ENCODE peak calls at places on chromosomes 13 and 19, in nine cellular contexts. F is GM10248, B is lung, R is mammary epithelial cell, J is tibial artery, V is GM12878, P is right atrium auricular region, Z is spleen, Y is body of pancreas. O is an unnamed sample.

GRCh38 chr13:96020155-96020575 is 33.0 kb downstream of the UGGT2 start:
- DNase-seq in F (peak; percentile 41), B (no peak), R (peak; percentile 39), J (no peak), V (peak; percentile 23), P (no peak), Z (no peak), Y (peak; percentile 75), O (peak; percentile 21)

GRCh38 chr19:10011974-10012373 is 1.3 kb upstream of the RDH8 start:
- DNase-seq in F (no peak), B (no peak), R (peak; percentile 64), J (no peak), V (no peak), P (no peak), Z (no peak), Y (no peak), O (no peak)

GRCh38 chr13:76454991-76455390 is 431.2 kb downstream of the KCTD12 start:
- DNase-seq in F (no peak), B (no peak), R (no peak), J (no peak), V (no peak), P (no peak), Z (no peak), Y (no peak), O (no peak)

GRCh38 chr13:30565658-30566057 is 52.1 kb upstream of the USPL1 start:
- DNase-seq in F (no peak), B (no peak), R (no peak), J (no peak), V (no peak), P (no peak), Z (no peak), Y (no peak), O (peak; percentile 39)

GRCh38 chr19:50994129-50994528 is 7.3 kb downstream of the KLK8 start:
- DNase-seq in F (no peak), B (no peak), R (peak; percentile 61), J (no peak), V (peak; percentile 2), P (no peak), Z (no peak), Y (no peak), O (peak; percentile 27)

GRCh38 chr19:56153507-56153906 is 12.4 kb downstream of the ZNF444 start:
- DNase-seq in F (no peak), B (no peak), R (no peak), J (no peak), V (no peak), P (no peak), Z (no peak), Y (peak; percentile 55), O (no peak)

GRCh38 chr13:101785858-101786257 is 333.4 kb downstream of the ITGBL1 start:
- DNase-seq in F (no peak), B (no peak), R (peak; percentile 32), J (no peak), V (no peak), P (no peak), Z (no peak), Y (peak; percentile 13), O (peak; percentile 4)

GRCh38 chr19:18097993-18098890 is 664 bp downstream of the MAST3 start:
- DNase-seq in F (no peak), B (no peak), R (no peak), J (no peak), V (no peak), P (no peak), Z (no peak), Y (no peak), O (peak; percentile 29)

GRCh38 chr13:74046461-74046860 is 87.7 kb downstream of the KLF12 start:
- DNase-seq in F (no peak), B (no peak), R (no peak), J (no peak), V (no peak), P (no peak), Z (no peak), Y (no peak), O (no peak)

GRCh38 chr13:102191951-102192461 is 209.8 kb downstream of the FGF14 start:
- DNase-seq in F (no peak), B (no peak), R (peak; percentile 65), J (no peak), V (no peak), P (no peak), Z (no peak), Y (no peak), O (no peak)

GRCh38 chr19:1410789-1411188 is 3.4 kb downstream of the DAZAP1 start:
- DNase-seq in F (no peak), B (no peak), R (no peak), J (no peak), V (no peak), P (no peak), Z (no peak), Y (no peak), O (no peak)

GRCh38 chr13:79543883-79544282 is 62.9 kb downstream of the NDFIP2 start:
- DNase-seq in F (no peak), B (no peak), R (no peak), J (no peak), V (no peak), P (no peak), Z (no peak), Y (no peak), O (no peak)

GRCh38 chr13:79547821-79548220 is 66.9 kb downstream of the NDFIP2 start:
- DNase-seq in F (no peak), B (no peak), R (no peak), J (no peak), V (no peak), P (no peak), Z (no peak), Y (no peak), O (no peak)

GRCh38 chr13:79549355-79550106 is 68.6 kb downstream of the NDFIP2 start:
- DNase-seq in F (no peak), B (no peak), R (no peak), J (no peak), V (no peak), P (no peak), Z (no peak), Y (no peak), O (no peak)

GRCh38 chr13:79547211-79547610 is 66.3 kb downstream of the NDFIP2 start:
- DNase-seq in F (no peak), B (no peak), R (no peak), J (no peak), V (no peak), P (no peak), Z (no peak), Y (no peak), O (no peak)

DNA sequence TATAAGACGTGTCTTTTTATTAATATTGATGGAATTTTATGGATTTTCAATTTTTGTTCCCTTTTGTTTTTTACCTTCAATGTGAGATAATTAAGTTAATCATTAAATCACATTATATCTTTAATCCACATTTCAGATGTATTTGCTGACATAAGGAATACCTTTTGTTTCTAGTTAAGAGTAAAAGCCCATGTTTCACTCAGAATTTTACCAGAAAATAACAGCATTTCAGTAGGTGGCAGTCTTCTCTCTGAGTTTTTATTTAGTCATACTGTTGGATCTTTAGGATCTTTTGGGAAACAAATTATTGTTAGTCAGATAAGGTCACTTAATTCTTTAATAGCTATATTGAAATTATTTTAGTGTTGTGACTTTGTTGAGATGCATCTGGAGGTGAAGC is 67.9 kb downstream of the NDFIP2 start:
- DNase-seq in F (no peak), B (no peak), R (peak; percentile 23), J (no peak), V (no peak), P (no peak), Z (no peak), Y (no peak), O (no peak)
- TF ChIP-seq CTCF in F (no peak), B (no peak), R (peak; percentile 55), J (no peak), V (no peak), P (peak; percentile 49), Z (no peak), Y (no peak), O (no peak)

GRCh38 chr19:6720369-6721112 is at the start of gene C3:
- DNase-seq in F (no peak), B (peak; percentile 81), R (peak; percentile 91), J (peak; percentile 84), V (no peak), P (peak; percentile 87), Z (no peak), Y (peak; percentile 69), O (no peak)
- TF ChIP-seq CTCF in F (no peak), B (no peak), R (no peak), J (no peak), V (no peak), P (no peak), Z (no peak), Y (no peak), O (no peak)

GRCh38 chr13:51845574-51846318 is 769 bp upstream of the TMEM272 start:
- DNase-seq in F (no peak), B (no peak), R (no peak), J (no peak), V (no peak), P (no peak), Z (no peak), Y (no peak), O (no peak)

GRCh38 chr13:51846756-51847155 is 1.8 kb upstream of the TMEM272 start:
- DNase-seq in F (no peak), B (peak; percentile 1), R (peak; percentile 24), J (no peak), V (no peak), P (no peak), Z (no peak), Y (no peak), O (no peak)

GRCh38 chr13:51849145-51850101 is 4.4 kb upstream of the TMEM272 start:
- DNase-seq in F (peak; percentile 59), B (no peak), R (no peak), J (no peak), V (no peak), P (no peak), Z (no peak), Y (no peak), O (peak; percentile 54)

GRCh38 chr13:51844862-51845573 is at the start of gene TMEM272:
- DNase-seq in F (peak; percentile 77), B (peak; percentile 42), R (no peak), J (no peak), V (no peak), P (no peak), Z (peak; percentile 84), Y (peak; percentile 62), O (peak; percentile 70)

GRCh38 chr13:51848674-51849073 is 3.7 kb upstream of the TMEM272 start:
- DNase-seq in F (no peak), B (no peak), R (no peak), J (no peak), V (no peak), P (no peak), Z (no peak), Y (no peak), O (no peak)
- TF ChIP-seq CTCF in F (no peak), B (no peak), R (no peak), J (no peak), V (no peak), P (no peak), Z (no peak), Y (no peak), O (no peak)

DNA sequence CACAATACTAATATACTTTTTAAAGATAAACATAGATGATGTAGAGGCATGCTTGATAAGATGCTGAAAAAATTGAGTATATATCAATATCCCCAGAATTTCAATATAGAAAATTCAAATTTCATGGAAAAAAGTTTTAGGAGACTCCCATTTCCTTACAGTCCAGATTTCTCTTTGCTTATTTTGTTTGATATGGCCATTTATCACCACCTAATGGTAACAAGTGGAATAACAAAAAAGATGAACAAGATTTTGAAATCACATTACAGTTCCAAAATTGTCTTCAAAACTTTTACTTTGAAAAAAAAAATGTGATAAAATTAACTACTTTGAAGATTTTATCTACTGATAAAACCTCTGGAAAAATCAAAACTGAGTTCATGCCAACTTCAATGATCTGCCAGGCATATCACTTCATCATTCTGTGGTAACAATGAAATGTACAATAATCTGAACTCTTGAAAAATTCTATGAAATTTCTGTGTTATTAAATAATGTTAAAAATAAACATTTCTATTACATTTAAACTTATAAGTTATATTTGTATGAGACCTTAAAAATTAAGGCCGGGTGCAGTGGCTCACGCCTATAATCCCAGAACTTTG is 17.5 kb downstream of the MIPEP start:
- DNase-seq in F (peak; percentile 38), B (no peak), R (no peak), J (no peak), V (no peak), P (no peak), Z (no peak), Y (no peak), O (no peak)
- TF ChIP-seq CTCF in F (peak; percentile 55), B (peak; percentile 35), R (peak; percentile 51), J (peak; percentile 49), V (peak; percentile 62), P (peak; percentile 70), Z (peak; percentile 65), Y (peak; percentile 24), O (peak; percentile 78)

O was measured in activated CD8-positive, alpha-beta T cell treated with anti-CD3 and anti-CD28 coated beads for 36 hours.